ENCODE peak calls at places on chromosomes 13 and 19, in five cellular contexts. G, U, F, Q and C are unnamed samples. For H3K27me3, the result is how much of the 10 kb centered on the place peaks cover.

GRCh38 chr19:14006766-14007562 is 844 bp upstream of the RFX1 start:
- DNase-seq in G (no peak), U (no peak), F (no peak), Q (peak), C (peak)

GRCh38 chr19:28207244-28207643 is 1005.7 kb downstream of the UQCRFS1 start:
- DNase-seq in G (no peak), U (no peak), F (no peak), Q (no peak), C (no peak)

GRCh38 chr19:53432088-53432661 is 391 bp downstream of the ZNF761 start:
- DNase-seq in G (no peak), U (no peak), F (no peak), Q (peak), C (peak)

GRCh38 chr13:98961204-98962105 is 16.4 kb downstream of the DOCK9 start:
- DNase-seq in G (no peak), U (no peak), F (no peak), Q (no peak), C (no peak)

GRCh38 chr13:110640591-110641029 is 25.3 kb downstream of the NAXD start:
- DNase-seq in G (no peak), U (peak), F (no peak), Q (no peak), C (peak)

GRCh38 chr13:109333893-109334651 is 452.3 kb downstream of the IRS2 start:
- DNase-seq in G (no peak), U (no peak), F (no peak), Q (no peak), C (no peak)

GRCh38 chr13:110938662-110939421 is 24.0 kb upstream of the ANKRD10 start:
- DNase-seq in G (no peak), U (no peak), F (no peak), Q (no peak), C (no peak)

GRCh38 chr19:19672816-19673215 is 4.2 kb downstream of the ZNF101 start:
- DNase-seq in G (no peak), U (no peak), F (no peak), Q (no peak), C (no peak)

GRCh38 chr13:109941951-109942350 is 155.6 kb upstream of the IRS2 start:
- DNase-seq in G (no peak), U (no peak), F (no peak), Q (no peak), C (no peak)

DNA sequence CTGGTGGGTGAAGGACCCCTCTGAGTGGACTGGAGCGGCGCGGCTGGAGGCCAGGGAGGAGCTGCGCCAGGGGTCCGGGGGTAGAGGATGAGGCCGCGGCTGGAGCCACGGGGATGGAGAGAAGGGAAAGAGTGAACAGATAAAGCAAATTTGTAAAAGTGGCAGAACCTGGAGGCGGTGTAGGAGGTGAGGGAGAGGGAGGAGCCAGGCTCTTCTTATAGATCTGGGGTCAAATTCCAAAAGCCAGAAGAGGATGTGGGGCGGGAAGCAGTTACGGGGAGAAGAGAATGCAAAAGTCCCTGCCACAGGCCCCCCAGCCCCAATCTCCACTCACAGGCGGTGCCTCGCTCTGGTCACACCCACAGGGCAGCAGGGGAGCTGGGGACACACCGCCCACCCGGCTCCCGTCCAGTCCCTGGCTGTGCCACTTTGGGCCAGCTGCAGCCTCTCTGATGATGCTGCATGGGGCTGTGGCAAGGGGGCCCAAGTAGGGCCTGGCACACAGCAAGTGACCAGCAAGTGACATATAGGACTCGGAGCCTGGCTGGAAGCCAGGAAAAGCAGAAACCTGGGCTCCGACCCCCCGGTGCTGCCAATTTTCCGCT is 11.1 kb downstream of the LRRC4B start:
- DNase-seq in G (no peak), U (no peak), F (no peak), Q (no peak), C (peak)
- H3K4me3 ChIP-seq in G (no peak), U (peak), F (no peak), Q (no peak), C (peak)

DNA sequence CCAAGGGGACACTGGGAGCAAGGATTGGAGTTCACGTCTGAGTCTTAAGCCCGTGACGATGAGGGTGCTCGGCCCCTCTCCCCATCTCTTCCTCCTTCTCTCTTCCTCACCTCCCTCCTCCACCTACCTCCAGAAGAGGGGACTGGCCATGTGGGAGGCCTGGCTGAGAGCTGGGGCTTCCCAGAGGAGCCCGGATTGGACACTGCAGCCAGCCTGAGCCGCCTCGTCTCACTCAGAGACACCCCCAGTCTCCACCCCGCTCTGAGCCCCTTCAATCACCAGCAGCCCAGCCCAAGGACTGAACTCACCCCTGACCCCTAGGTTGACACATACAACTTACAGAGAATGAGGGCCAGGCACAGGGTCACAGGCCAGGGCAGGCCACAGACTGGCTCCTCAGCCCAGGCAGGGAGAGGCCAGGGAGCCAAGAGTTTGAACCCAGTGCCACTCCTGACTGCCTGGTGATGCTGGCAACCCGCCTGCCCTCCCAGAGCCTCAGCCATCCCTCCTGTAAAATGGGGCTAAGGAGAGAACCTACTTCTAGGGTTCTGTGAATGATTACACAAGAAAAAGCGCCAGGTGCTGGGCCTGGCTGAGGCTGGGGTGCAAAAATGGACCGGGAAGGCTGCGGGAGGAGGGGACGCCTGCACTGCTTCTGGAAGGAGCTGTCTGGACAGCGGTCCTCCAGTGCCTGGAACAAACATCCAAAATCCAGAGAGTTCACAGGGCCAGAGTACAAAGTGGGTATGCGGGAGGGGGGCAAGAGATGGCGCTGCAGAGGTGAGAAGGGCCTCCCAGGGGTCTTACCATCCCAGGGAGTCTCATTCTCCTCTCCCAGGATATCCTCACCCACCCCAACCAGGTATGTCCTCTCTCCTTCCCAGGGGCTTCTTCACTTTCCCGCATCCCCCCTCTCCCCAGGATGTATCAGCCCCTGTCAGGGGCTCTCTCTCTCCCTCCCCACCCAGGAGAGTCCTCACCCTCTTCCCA is 1.1 kb downstream of the CD79A start:
- DNase-seq in G (no peak), U (no peak), F (no peak), Q (no peak), C (no peak)
- H3K27ac ChIP-seq in G (no peak), U (no peak), F (no peak), Q (no peak), C (no peak)

GRCh38 chr13:23903906-23904280 is 6.6 kb upstream of the C1QTNF9B start:
- DNase-seq in G (no peak), U (no peak), F (no peak), Q (no peak), C (no peak)
- H3K27me3 ChIP-seq in G (under half), U (under half), F (under half), Q (under half), C (under half)

DNA sequence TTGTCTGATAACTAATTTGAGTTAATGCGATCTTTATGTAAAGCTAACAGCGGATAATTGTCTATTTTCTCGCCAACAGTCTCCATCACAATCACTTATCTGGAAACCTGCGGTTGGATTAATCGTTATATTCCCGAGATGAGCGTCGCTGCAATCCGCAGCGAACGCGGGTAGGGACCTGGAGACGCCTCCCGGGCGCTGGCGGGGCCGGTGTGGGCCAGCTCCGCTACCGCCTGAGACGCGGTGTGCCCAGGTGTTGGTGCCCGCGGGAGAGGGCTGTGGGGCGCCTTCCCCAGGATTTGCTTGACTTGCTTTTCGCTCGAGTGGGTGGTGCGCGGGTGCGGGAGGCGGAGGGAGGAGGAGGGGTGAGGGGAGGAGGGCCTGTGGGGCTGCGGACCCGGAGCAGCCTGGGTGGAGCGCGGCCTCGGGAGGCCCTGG is 38.3 kb downstream of the SOX1 start:
- DNase-seq in G (no peak), U (no peak), F (no peak), Q (peak), C (no peak)
- H3K4me3 ChIP-seq in G (no peak), U (peak), F (no peak), Q (no peak), C (no peak)

GRCh38 chr19:45969676-45970075 is 4.0 kb downstream of the NOVA2 start:
- DNase-seq in G (no peak), U (no peak), F (no peak), Q (no peak), C (no peak)

GRCh38 chr19:45973564-45974338 is at the start of gene NOVA2:
- DNase-seq in G (no peak), U (peak), F (peak), Q (peak), C (peak)

GRCh38 chr19:45971260-45971902 is 2.3 kb downstream of the NOVA2 start:
- DNase-seq in G (no peak), U (no peak), F (no peak), Q (no peak), C (no peak)

GRCh38 chr19:45972944-45973525 is 630 bp downstream of the NOVA2 start:
- DNase-seq in G (no peak), U (no peak), F (no peak), Q (peak), C (no peak)

GRCh38 chr19:45972081-45972943 is 1.4 kb downstream of the NOVA2 start:
- DNase-seq in G (no peak), U (no peak), F (peak), Q (no peak), C (no peak)
- H3K27ac ChIP-seq in G (no peak), U (no peak), F (peak), Q (peak), C (peak)

DNA sequence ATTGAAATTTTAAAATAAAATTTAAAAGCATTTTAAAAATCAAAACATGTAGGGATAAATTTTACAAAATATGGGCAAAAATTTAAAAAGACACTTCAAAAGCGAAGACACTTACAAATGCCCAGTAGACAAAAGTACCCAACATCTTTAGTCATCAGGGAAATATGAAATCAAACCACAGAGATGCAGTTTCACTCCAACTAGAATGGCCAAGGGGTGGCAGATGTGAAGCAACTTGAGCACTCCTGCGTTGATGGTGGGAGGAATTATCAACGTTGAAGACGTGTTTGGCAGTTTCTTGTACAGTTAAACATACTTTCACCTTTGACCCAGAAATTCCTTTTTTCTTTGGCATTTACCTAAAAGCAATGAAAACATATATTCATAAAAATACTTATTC is 518.0 kb upstream of the SGCG start:
- DNase-seq in G (no peak), U (no peak), F (no peak), Q (no peak), C (no peak)
- H3K27me3 ChIP-seq in G (under half), U (under half), F (under half), Q (under half), C (under half)

GRCh38 chr19:49570138-49570856 is 10.1 kb downstream of the NOSIP start:
- DNase-seq in G (peak), U (peak), F (peak), Q (no peak), C (no peak)

GRCh38 chr19:49570997-49571676 is 9.2 kb downstream of the NOSIP start:
- DNase-seq in G (no peak), U (peak), F (no peak), Q (no peak), C (no peak)

GRCh38 chr19:49573451-49573850 is 6.9 kb downstream of the NOSIP start:
- DNase-seq in G (no peak), U (no peak), F (no peak), Q (no peak), C (no peak)

GRCh38 chr19:49573009-49573408 is 7.3 kb downstream of the NOSIP start:
- DNase-seq in G (no peak), U (no peak), F (no peak), Q (no peak), C (peak)

GRCh38 chr19:49574206-49574755 is 6.1 kb downstream of the NOSIP start:
- DNase-seq in G (no peak), U (no peak), F (no peak), Q (no peak), C (no peak)
- H3K4me3 ChIP-seq in G (no peak), U (no peak), F (no peak), Q (no peak), C (no peak)

GRCh38 chr19:48874309-48875135 is 2.3 kb downstream of the PPP1R15A start:
- DNase-seq in G (no peak), U (no peak), F (peak), Q (no peak), C (no peak)

GRCh38 chr19:48872884-48873475 is 759 bp downstream of the PPP1R15A start:
- DNase-seq in G (peak), U (peak), F (peak), Q (peak), C (peak)

GRCh38 chr19:48870048-48870447 is 1.6 kb upstream of the PLEKHA4 start:
- DNase-seq in G (no peak), U (no peak), F (no peak), Q (no peak), C (no peak)

GRCh38 chr19:48873476-48874308 is 1.5 kb downstream of the PPP1R15A start:
- DNase-seq in G (no peak), U (peak), F (peak), Q (no peak), C (no peak)

DNA sequence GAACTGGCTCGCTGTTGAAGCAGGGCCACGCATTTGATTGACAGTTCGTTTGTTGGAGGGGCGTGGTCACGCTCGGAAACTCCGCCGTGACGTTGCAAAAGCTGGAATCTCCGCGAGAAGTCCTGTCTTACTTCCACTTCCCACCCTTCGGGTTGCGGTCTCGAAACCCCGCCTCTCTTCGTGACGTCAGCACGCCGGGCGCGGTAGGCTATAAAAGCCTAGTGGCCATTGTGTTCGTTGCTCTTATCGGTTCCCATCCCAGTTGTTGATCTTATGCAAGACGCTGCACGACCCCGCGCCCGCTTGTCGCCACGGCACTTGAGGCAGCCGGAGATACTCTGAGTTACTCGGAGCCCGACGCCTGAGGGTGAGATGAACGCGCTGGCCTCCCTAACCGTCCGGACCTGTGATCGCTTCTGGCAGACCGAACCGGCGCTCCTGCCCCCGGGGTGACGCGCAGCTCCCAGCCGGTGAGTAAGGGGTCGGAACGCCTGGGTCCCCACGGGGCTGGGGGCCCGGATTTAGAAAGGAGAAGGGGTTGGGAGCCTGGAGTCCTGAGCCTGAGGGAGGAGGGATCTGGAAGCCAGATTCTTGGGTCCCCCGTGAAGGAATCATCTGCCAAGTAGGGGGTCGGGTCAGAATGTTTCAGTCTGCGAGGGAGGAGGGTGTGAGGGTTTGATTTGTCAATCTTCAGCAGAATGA is at the start of gene PPP1R15A:
- DNase-seq in G (peak), U (peak), F (peak), Q (peak), C (peak)
- H3K27ac ChIP-seq in G (peak), U (peak), F (peak), Q (peak), C (peak)

GRCh38 chr13:93956416-93956815 is 523.1 kb downstream of the DCT start:
- DNase-seq in G (no peak), U (no peak), F (no peak), Q (no peak), C (no peak)

GRCh38 chr13:93948523-93948922 is 531.0 kb downstream of the DCT start:
- DNase-seq in G (no peak), U (no peak), F (no peak), Q (no peak), C (no peak)

GRCh38 chr13:93957371-93957770 is 522.1 kb downstream of the DCT start:
- DNase-seq in G (no peak), U (no peak), F (no peak), Q (no peak), C (no peak)

GRCh38 chr13:93951153-93951552 is 528.3 kb downstream of the DCT start:
- DNase-seq in G (no peak), U (no peak), F (no peak), Q (no peak), C (no peak)

GRCh38 chr13:93953856-93954255 is 525.6 kb downstream of the DCT start:
- DNase-seq in G (no peak), U (no peak), F (no peak), Q (no peak), C (no peak)
- H3K27me3 ChIP-seq in G (under half), U (under half), F (under half), Q (under half), C (under half)